ENCODE peak calls at places on chromosome 16, in five cellular contexts. E is uterus, C is heart left ventricle, O is prostate gland, W is adrenal gland. B is an unnamed sample.

GRCh38 chr16:49824600-49824999 is 31.3 kb downstream of the ZNF423 start:
- DNase-seq in O (no peak), C (no peak), E (no peak), W (no peak), B (no peak)

GRCh38 chr16:72139908-72140307 is 32.0 kb downstream of the PMFBP1 start:
- DNase-seq in E (no peak), C (no peak), W (no peak), O (no peak), B (no peak)

GRCh38 chr16:29825145-29826044 is 5.1 kb downstream of the MVP start:
- DNase-seq in O (no peak), W (peak), E (peak), C (peak), B (no peak)

GRCh38 chr16:2959206-2959605 is 4.9 kb upstream of the KREMEN2 start:
- DNase-seq in E (no peak), W (no peak), C (no peak), O (no peak), B (no peak)

GRCh38 chr16:30997000-30997886 is 12.2 kb downstream of the HSD3B7 start:
- DNase-seq in E (peak), C (peak), O (peak), W (peak), B (peak)

GRCh38 chr16:23491490-23492391 is 18.6 kb downstream of the GGA2 start:
- DNase-seq in W (no peak), O (peak), C (peak), E (no peak), B (no peak)

GRCh38 chr16:3938843-3939624 is 58.5 kb upstream of the CREBBP start:
- DNase-seq in C (no peak), O (no peak), W (peak), E (peak), B (no peak)

GRCh38 chr16:57661510-57661909 is 6.6 kb upstream of the ADGRG3 start:
- DNase-seq in C (no peak), O (no peak), W (no peak), E (no peak), B (no peak)

GRCh38 chr16:11315499-11315898 is 29.8 kb upstream of the RMI2 start:
- DNase-seq in W (no peak), E (no peak), C (no peak), O (no peak), B (no peak)

GRCh38 chr16:51008037-51008436 is 143.0 kb downstream of the SALL1 start:
- DNase-seq in C (no peak), E (no peak), W (no peak), O (no peak), B (no peak)

GRCh38 chr16:56262879-56263245 is 71.6 kb downstream of the GNAO1 start:
- DNase-seq in O (no peak), E (no peak), C (no peak), W (no peak), B (no peak)

GRCh38 chr16:50335198-50335958 is 33.4 kb downstream of the BRD7 start:
- DNase-seq in O (no peak), C (no peak), W (no peak), E (no peak), B (no peak)

GRCh38 chr16:84033251-84034195 is 9.1 kb downstream of the SLC38A8 start:
- DNase-seq in E (no peak), O (no peak), C (no peak), W (no peak), B (no peak)

GRCh38 chr16:81651758-81652718 is 127.1 kb upstream of the PLCG2 start:
- DNase-seq in E (peak), W (no peak), O (no peak), C (no peak), B (no peak)

GRCh38 chr16:21663889-21664647 is at the start of gene OTOA:
- DNase-seq in E (no peak), C (no peak), W (peak), O (no peak), B (no peak)

GRCh38 chr16:53219795-53220194 is 165.0 kb downstream of the CHD9 start:
- DNase-seq in W (no peak), O (no peak), C (no peak), E (no peak), B (no peak)

GRCh38 chr16:22684282-22685161 is 129.4 kb upstream of the HS3ST2 start:
- DNase-seq in C (no peak), O (no peak), W (no peak), E (no peak), B (peak)

GRCh38 chr16:68778551-68779231 is 41.6 kb downstream of the CDH1 start:
- DNase-seq in C (no peak), O (peak), E (no peak), W (no peak), B (no peak)
- TF ChIP-seq POLR2A in C (no peak), O (no peak), E (no peak), W (no peak), B (no peak)

GRCh38 chr16:66899945-66900688 is 18.6 kb downstream of the CDH16 start:
- DNase-seq in E (peak), C (peak), W (peak), O (no peak), B (no peak)
- TF ChIP-seq POLR2A in E (no peak), C (no peak), W (no peak), O (no peak), B (no peak)

GRCh38 chr16:48524348-48525200 is 85.4 kb downstream of the N4BP1 start:
- DNase-seq in E (no peak), W (no peak), O (no peak), C (no peak), B (peak)

GRCh38 chr16:48526058-48526957 is 83.7 kb downstream of the N4BP1 start:
- DNase-seq in E (no peak), W (no peak), C (no peak), O (no peak), B (peak)

GRCh38 chr16:48525201-48526057 is 84.6 kb downstream of the N4BP1 start:
- DNase-seq in W (no peak), E (no peak), O (no peak), C (no peak), B (peak)

GRCh38 chr16:48523415-48524204 is 86.4 kb downstream of the N4BP1 start:
- DNase-seq in E (no peak), W (no peak), O (no peak), C (no peak), B (peak)

GRCh38 chr16:48522041-48522440 is 87.9 kb downstream of the N4BP1 start:
- DNase-seq in O (no peak), W (no peak), E (no peak), C (no peak), B (no peak)
- TF ChIP-seq POLR2A in O (no peak), W (no peak), E (no peak), C (no peak), B (no peak)

DNA sequence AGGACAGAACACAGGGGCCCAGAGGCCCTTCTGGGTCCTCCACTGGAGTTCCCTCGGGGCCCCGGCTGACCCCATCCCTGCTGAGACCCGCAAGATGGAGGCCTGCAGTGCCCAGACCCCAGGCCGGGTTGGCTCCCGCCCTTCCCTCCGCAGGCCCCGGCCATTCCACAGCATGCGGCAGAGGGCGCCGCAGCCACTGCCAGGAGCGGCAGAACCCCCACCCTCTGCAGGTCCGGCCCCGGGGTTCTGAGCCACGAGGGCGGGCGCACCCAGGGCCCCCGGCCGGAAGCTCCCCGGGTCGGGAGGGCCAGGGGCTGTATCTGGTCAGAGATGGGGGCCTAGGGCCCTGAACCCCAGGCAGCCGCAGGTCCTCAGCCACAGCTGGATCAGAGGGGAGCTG is 2.4 kb upstream of the PERCC1 start:
- DNase-seq in O (no peak), C (no peak), E (no peak), W (no peak), B (no peak)
- TF ChIP-seq POLR2A in O (no peak), C (no peak), E (no peak), W (no peak), B (no peak)

B was measured in lower leg skin.